ENCODE peak calls at places on chromosomes 5 and 9, in six cellular contexts. One of them, this sample, is unnamed.

GRCh38 chr5:87137280-87137679 is 130.4 kb upstream of the RASA1 start:
- ATAC-seq in A549: no peak
- ATAC-seq in GM12878: no peak
- ATAC-seq in K562: no peak
- ATAC-seq in upper lobe of left lung: no peak
- ATAC-seq in HepG2: no peak
- ATAC-seq in this sample: no peak

GRCh38 chr9:104864675-104865104 is 63.3 kb downstream of the ABCA1 start:
- ATAC-seq in GM12878: no peak
- ATAC-seq in K562: no peak
- ATAC-seq in upper lobe of left lung: no peak
- ATAC-seq in A549: no peak
- ATAC-seq in HepG2: peak
- ATAC-seq in this sample: peak

GRCh38 chr5:111282798-111283197 is 58.6 kb downstream of the CAMK4 start:
- ATAC-seq in K562: no peak
- ATAC-seq in upper lobe of left lung: no peak
- ATAC-seq in A549: no peak
- ATAC-seq in GM12878: no peak
- ATAC-seq in HepG2: no peak
- ATAC-seq in this sample: no peak

GRCh38 chr9:116002624-116003023 is 151.0 kb upstream of the PAPPA start:
- ATAC-seq in GM12878: no peak
- ATAC-seq in K562: no peak
- ATAC-seq in upper lobe of left lung: no peak
- ATAC-seq in HepG2: no peak
- ATAC-seq in A549: peak
- ATAC-seq in this sample: no peak

GRCh38 chr5:127280494-127281220 is 9.9 kb upstream of the MEGF10 start:
- ATAC-seq in upper lobe of left lung: no peak
- ATAC-seq in HepG2: peak
- ATAC-seq in GM12878: no peak
- ATAC-seq in A549: peak
- ATAC-seq in K562: no peak
- ATAC-seq in this sample: no peak

GRCh38 chr5:31844615-31845345 is 205.8 kb downstream of the PDZD2 start:
- ATAC-seq in K562: peak
- ATAC-seq in GM12878: no peak
- ATAC-seq in upper lobe of left lung: no peak
- ATAC-seq in A549: peak
- ATAC-seq in HepG2: peak
- ATAC-seq in this sample: no peak

GRCh38 chr9:19665146-19665863 is 123.5 kb downstream of the SLC24A2 start:
- ATAC-seq in GM12878: peak
- ATAC-seq in HepG2: no peak
- ATAC-seq in A549: no peak
- ATAC-seq in K562: no peak
- ATAC-seq in upper lobe of left lung: no peak
- ATAC-seq in this sample: no peak

GRCh38 chr5:157215143-157215825 is 34.6 kb downstream of the ITK start:
- ATAC-seq in upper lobe of left lung: no peak
- ATAC-seq in HepG2: no peak
- ATAC-seq in GM12878: peak
- ATAC-seq in K562: no peak
- ATAC-seq in A549: no peak
- ATAC-seq in this sample: no peak

GRCh38 chr9:127801955-127802575 is 617 bp upstream of the FPGS start:
- ATAC-seq in upper lobe of left lung: no peak
- ATAC-seq in A549: peak
- ATAC-seq in K562: peak
- ATAC-seq in HepG2: peak
- ATAC-seq in GM12878: no peak
- ATAC-seq in this sample: peak
- H3K4me3 ChIP-seq in upper lobe of left lung: no peak
- H3K4me3 ChIP-seq in A549: peak
- H3K4me3 ChIP-seq in K562: peak
- H3K4me3 ChIP-seq in HepG2: peak
- H3K4me3 ChIP-seq in GM12878: peak
- H3K4me3 ChIP-seq in this sample: peak

DNA sequence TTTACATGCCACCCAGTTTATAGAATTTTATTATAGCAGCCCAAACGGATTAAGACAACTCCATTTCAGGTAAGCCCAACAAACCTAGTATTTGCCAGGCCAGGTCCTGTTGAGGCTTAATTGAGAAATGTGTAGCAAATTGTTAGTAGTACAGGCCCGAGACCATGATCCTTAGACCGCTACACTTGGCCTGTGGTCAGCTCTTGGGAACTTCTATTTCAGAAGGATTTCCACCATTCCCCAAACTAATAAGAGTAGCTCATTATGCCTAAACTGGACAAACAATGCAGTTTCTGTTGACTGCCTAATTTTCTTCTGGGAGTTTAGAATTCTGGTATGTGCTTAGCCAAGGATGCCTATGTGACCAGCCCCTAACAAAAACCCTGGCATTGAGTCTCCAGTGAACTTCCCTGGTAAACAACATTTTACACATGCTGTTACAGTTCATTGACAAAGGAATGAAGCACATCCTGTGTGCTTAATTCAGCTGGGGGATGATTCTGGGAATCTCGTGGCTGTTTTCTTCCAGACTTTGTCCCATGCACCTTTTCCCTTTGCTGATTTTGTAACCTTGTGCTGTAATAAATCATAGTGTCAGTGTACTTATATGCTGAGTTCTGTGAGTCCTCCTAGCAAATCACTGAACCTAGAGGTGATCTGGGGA is 5.6 kb upstream of the GPX3 start:
- ATAC-seq in GM12878: no peak
- ATAC-seq in upper lobe of left lung: no peak
- ATAC-seq in K562: no peak
- ATAC-seq in HepG2: peak
- ATAC-seq in A549: no peak
- ATAC-seq in this sample: peak
- TF ChIP-seq EP300 in GM12878: no peak
- TF ChIP-seq EP300 in upper lobe of left lung: peak
- TF ChIP-seq EP300 in K562: no peak
- TF ChIP-seq EP300 in HepG2: peak
- TF ChIP-seq EP300 in A549: no peak
- TF ChIP-seq EP300 in this sample: no peak

GRCh38 chr9:134139081-134139480 is 3.2 kb downstream of the WDR5 start:
- ATAC-seq in upper lobe of left lung: no peak
- ATAC-seq in K562: no peak
- ATAC-seq in A549: no peak
- ATAC-seq in GM12878: no peak
- ATAC-seq in HepG2: no peak
- ATAC-seq in this sample: no peak
- H3K4me3 ChIP-seq in upper lobe of left lung: no peak
- H3K4me3 ChIP-seq in K562: no peak
- H3K4me3 ChIP-seq in A549: no peak
- H3K4me3 ChIP-seq in GM12878: no peak
- H3K4me3 ChIP-seq in HepG2: no peak
- H3K4me3 ChIP-seq in this sample: no peak

GRCh38 chr5:180875860-180876426 is 14.9 kb upstream of the ZFP62 start:
- ATAC-seq in A549: no peak
- ATAC-seq in K562: no peak
- ATAC-seq in GM12878: no peak
- ATAC-seq in HepG2: no peak
- ATAC-seq in upper lobe of left lung: no peak
- ATAC-seq in this sample: peak
- TF ChIP-seq EP300 in A549: no peak
- TF ChIP-seq EP300 in K562: no peak
- TF ChIP-seq EP300 in GM12878: no peak
- TF ChIP-seq EP300 in HepG2: no peak
- TF ChIP-seq EP300 in upper lobe of left lung: no peak
- TF ChIP-seq EP300 in this sample: no peak

DNA sequence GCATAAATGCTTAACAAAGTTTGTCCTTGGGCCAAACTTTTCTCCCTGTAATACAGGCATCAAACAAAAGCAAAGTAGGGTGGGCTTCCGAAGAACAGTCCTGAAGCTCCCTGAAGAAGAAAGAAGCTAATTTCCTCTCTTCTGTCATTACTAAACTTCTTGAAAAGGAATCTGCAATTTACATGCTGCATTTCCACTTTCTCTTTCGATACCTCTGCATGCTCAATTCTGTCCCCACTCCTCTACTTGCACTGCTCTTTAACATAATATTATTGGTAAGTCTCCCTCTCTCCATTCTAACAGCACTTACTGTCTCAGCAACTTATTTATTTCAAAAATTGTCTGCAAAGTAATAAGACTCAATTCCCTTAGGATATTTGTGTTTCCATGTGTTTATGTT is 3.9 kb upstream of the PLPP1 start:
- ATAC-seq in HepG2: no peak
- ATAC-seq in K562: no peak
- ATAC-seq in A549: no peak
- ATAC-seq in upper lobe of left lung: no peak
- ATAC-seq in GM12878: no peak
- ATAC-seq in this sample: no peak
- H3K4me3 ChIP-seq in HepG2: no peak
- H3K4me3 ChIP-seq in K562: no peak
- H3K4me3 ChIP-seq in A549: no peak
- H3K4me3 ChIP-seq in upper lobe of left lung: no peak
- H3K4me3 ChIP-seq in GM12878: no peak
- H3K4me3 ChIP-seq in this sample: no peak

DNA sequence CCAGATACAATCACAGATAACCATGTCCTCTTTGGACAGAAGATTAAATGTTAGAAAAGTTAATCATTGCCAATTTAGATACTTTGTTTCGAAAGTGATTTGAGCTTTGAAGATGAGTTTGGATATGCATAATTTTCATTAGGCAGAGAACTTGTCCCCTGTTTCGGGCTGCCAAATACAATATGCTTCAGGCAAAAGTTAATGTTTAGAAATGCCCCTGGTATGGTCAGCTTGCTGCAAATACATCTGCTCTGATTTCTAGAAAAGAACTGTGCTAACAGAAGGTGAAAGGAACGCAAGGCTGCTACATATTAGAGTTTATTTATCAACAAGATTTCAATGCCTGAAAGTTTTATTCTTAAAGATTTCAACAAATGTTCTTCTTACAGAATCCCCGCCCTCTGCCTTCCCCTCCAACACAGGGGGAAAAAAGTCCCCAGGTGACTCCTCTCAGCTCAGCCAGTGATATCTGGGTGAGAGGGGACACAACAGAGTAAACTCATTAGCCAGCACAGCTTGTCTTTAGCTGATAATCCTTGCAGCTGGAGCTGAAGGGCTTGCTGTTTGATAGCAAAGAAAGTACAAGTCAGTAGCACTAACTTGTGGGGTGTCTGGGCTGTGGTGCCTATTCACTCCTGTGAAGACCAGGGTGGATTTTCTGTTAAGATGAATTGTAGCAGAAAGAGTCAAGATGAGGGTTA is 435.7 kb downstream of the DMAC1 start:
- ATAC-seq in upper lobe of left lung: no peak
- ATAC-seq in K562: no peak
- ATAC-seq in GM12878: no peak
- ATAC-seq in A549: no peak
- ATAC-seq in HepG2: no peak
- ATAC-seq in this sample: no peak
- TF ChIP-seq EP300 in upper lobe of left lung: no peak
- TF ChIP-seq EP300 in K562: no peak
- TF ChIP-seq EP300 in GM12878: no peak
- TF ChIP-seq EP300 in A549: no peak
- TF ChIP-seq EP300 in HepG2: no peak
- TF ChIP-seq EP300 in this sample: no peak

GRCh38 chr5:91438871-91439270 is 55.8 kb upstream of the ARRDC3 start:
- ATAC-seq in upper lobe of left lung: no peak
- ATAC-seq in A549: peak
- ATAC-seq in HepG2: peak
- ATAC-seq in K562: peak
- ATAC-seq in GM12878: no peak
- ATAC-seq in this sample: no peak
- H3K4me3 ChIP-seq in upper lobe of left lung: no peak
- H3K4me3 ChIP-seq in A549: no peak
- H3K4me3 ChIP-seq in HepG2: no peak
- H3K4me3 ChIP-seq in K562: no peak
- H3K4me3 ChIP-seq in GM12878: no peak
- H3K4me3 ChIP-seq in this sample: no peak

This sample was measured in gastroesophageal sphincter.